ENCODE peak calls at places on chromosome 2, in seven cellular contexts. J, C, D, Z, K, E and S are unnamed samples. For H3K4me1, the result is how much of the 10 kb centered on the place peaks cover.

GRCh38 chr2:75140288-75140687 is 59.0 kb downstream of the TACR1 start:
- DNase-seq in J (no peak), C (no peak), D (no peak), Z (no peak), K (no peak), E (no peak), S (no peak)

GRCh38 chr2:189082576-189082975 is 97.0 kb downstream of the COL5A2 start:
- DNase-seq in J (no peak), C (no peak), D (no peak), Z (no peak), K (no peak), E (no peak), S (no peak)

GRCh38 chr2:196170681-196171247 is 614 bp downstream of the STK17B start:
- DNase-seq in J (peak), C (no peak), D (peak), Z (peak), K (no peak), E (no peak), S (no peak)

GRCh38 chr2:128233790-128234395 is 84.8 kb downstream of the HS6ST1 start:
- DNase-seq in J (no peak), C (no peak), D (no peak), Z (no peak), K (no peak), E (no peak), S (no peak)

GRCh38 chr2:140892429-140892828 is 1238.4 kb downstream of the LRP1B start:
- DNase-seq in J (no peak), C (no peak), D (no peak), Z (no peak), K (no peak), E (no peak), S (no peak)

GRCh38 chr2:216286616-216287231 is 85.6 kb downstream of the MARCHF4 start:
- DNase-seq in J (no peak), C (no peak), D (no peak), Z (no peak), K (no peak), E (peak), S (no peak)

GRCh38 chr2:238130696-238131628 is 7.5 kb upstream of the KLHL30 start:
- DNase-seq in J (no peak), C (no peak), D (no peak), Z (no peak), K (no peak), E (no peak), S (no peak)

GRCh38 chr2:190382851-190383250 is 25.3 kb upstream of the MFSD6 start:
- DNase-seq in J (peak), C (no peak), D (no peak), Z (no peak), K (no peak), E (peak), S (no peak)

GRCh38 chr2:221581986-221582385 is 9.9 kb upstream of the EPHA4 start:
- DNase-seq in J (no peak), C (no peak), D (no peak), Z (no peak), K (no peak), E (no peak), S (no peak)

GRCh38 chr2:105768961-105769452 is 24.3 kb downstream of the NCK2 start:
- DNase-seq in J (no peak), C (no peak), D (no peak), Z (no peak), K (no peak), E (no peak), S (no peak)

GRCh38 chr2:36626756-36627155 is 28.8 kb upstream of the FEZ2 start:
- DNase-seq in J (no peak), C (no peak), D (no peak), Z (no peak), K (no peak), E (no peak), S (no peak)

DNA sequence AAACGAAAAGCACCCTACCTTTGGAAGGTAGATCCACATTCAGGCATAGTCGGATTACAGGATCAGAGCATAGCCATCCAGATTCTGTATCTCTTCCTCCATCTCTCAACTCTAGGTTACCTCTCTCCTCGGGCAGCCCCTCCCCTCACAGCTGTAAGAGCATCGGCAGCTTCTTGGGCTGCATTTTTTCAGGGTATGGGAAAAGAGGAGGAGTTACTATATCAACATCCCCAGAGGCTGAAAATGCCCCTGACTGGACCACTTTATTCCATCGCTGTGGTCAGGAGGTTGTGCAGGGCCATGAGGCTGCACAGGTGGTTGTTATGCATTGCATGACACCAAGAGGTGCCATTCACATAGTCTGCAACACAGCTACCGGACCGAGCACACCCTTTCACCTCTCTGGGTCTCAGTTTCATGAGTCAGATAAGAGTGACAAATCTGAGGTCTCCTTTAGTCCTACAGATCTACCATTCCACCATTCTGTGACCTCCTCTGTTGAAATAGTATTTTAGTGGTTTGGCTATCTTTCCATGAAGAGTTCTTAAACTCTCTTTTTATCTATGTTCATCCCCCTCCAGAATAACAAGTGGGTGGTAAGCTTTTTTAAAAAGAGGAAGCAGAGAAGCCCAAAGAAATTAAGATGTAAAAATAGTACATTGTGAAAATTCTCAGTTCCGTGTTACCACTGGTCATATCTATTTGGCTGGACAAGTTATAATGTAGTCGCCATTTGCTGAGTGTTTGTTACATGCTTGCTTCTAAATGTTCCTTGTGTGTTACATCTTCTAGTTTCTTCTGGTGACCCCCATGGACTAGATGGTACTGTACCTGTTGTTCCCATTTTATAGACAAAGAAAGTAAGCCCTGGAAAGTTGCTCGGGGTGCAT is 56.6 kb upstream of the SLC1A4 start:
- DNase-seq in J (no peak), C (no peak), D (no peak), Z (no peak), K (no peak), E (no peak), S (no peak)
- TF ChIP-seq POLR2A in J (no peak), C (no peak), D (no peak), Z (no peak), K (no peak), E (no peak), S (no peak)

GRCh38 chr2:85889648-85890281 is 975 bp upstream of the ST3GAL5 start:
- DNase-seq in J (no peak), C (peak), D (no peak), Z (peak), K (no peak), E (no peak), S (peak)
- H3K4me1 ChIP-seq in J (under half), C (under half), D (half or more), Z (under half), K (under half), E (under half), S (half or more)

DNA sequence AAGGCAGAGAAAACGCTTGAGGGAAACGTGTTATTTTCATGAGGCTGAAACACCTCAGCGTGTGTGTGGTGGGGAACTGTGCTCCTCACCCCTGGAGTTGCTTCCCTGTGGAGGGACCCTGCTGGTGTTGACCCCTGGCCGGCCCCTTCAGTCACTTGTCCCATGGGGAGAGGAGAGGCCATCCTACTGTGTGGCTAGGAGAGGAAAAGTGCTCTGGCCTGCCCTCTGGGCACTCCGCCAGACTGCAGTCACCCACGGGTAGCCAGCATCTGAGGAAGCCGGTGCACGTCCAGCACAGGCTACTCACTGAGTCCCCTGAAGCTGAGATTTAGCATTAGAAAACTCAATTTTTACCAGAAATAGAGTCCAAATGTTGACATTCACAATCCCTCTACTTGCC is 211.5 kb upstream of the RAB6C start:
- DNase-seq in J (no peak), C (no peak), D (no peak), Z (no peak), K (no peak), E (no peak), S (no peak)
- TF ChIP-seq EP300 in J (no peak), C (no peak), D (no peak), Z (no peak), K (no peak), E (no peak), S (no peak)

GRCh38 chr2:159518321-159519005 is 97.9 kb downstream of the BAZ2B start:
- DNase-seq in J (no peak), C (no peak), D (no peak), Z (no peak), K (no peak), E (no peak), S (no peak)

GRCh38 chr2:159513745-159514144 is 102.6 kb downstream of the BAZ2B start:
- DNase-seq in J (no peak), C (no peak), D (no peak), Z (no peak), K (no peak), E (no peak), S (no peak)

GRCh38 chr2:159515482-159515881 is 100.9 kb downstream of the BAZ2B start:
- DNase-seq in J (no peak), C (no peak), D (no peak), Z (no peak), K (no peak), E (no peak), S (no peak)

GRCh38 chr2:159521272-159521671 is 95.1 kb downstream of the BAZ2B start:
- DNase-seq in J (no peak), C (no peak), D (no peak), Z (no peak), K (no peak), E (no peak), S (no peak)

DNA sequence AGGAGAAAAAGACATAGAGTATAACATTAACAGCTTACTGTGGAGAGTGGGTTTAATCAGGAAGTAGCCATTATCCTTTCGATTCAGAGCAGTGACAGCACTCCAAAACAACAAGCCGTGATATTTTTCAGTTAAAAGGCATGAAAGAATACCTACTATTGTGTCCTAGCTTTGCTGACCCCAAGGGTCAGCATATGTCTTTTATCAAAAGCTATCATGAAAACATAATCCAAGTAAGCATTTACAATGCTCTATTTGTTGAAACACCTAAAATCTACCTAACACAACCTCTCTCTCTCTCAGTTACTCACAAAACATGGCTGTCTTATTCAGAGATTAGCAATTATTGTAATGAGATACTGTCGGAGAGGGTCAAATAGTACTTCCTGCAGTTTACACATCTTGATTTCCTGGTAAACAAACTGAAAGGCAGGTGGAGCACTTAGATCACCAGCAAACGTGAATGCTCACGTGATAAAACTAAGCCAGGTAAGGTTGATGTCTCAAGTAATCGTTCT is 100.0 kb downstream of the BAZ2B start:
- DNase-seq in J (peak), C (no peak), D (no peak), Z (peak), K (no peak), E (no peak), S (no peak)
- TF ChIP-seq POLR2A in J (no peak), C (no peak), D (no peak), Z (peak), K (no peak), E (no peak), S (no peak)

GRCh38 chr2:55848096-55848495 is 75.5 kb downstream of the EFEMP1 start:
- DNase-seq in J (no peak), C (no peak), D (no peak), Z (no peak), K (no peak), E (no peak), S (no peak)
- H3K4me1 ChIP-seq in J (under half), C (under half), D (under half), Z (under half), K (under half), E (under half), S (under half)

GRCh38 chr2:166032361-166032760 is 78.8 kb upstream of the TTC21B start:
- DNase-seq in J (no peak), C (no peak), D (no peak), Z (no peak), K (no peak), E (no peak), S (no peak)
- TF ChIP-seq EP300 in J (no peak), C (no peak), D (no peak), Z (no peak), K (no peak), E (no peak), S (no peak)

GRCh38 chr2:96164459-96165184 is 19.4 kb upstream of the DUSP2 start:
- DNase-seq in J (no peak), C (no peak), D (no peak), Z (peak), K (no peak), E (no peak), S (no peak)
- TF ChIP-seq POLR2A in J (no peak), C (no peak), D (no peak), Z (no peak), K (no peak), E (no peak), S (no peak)

DNA sequence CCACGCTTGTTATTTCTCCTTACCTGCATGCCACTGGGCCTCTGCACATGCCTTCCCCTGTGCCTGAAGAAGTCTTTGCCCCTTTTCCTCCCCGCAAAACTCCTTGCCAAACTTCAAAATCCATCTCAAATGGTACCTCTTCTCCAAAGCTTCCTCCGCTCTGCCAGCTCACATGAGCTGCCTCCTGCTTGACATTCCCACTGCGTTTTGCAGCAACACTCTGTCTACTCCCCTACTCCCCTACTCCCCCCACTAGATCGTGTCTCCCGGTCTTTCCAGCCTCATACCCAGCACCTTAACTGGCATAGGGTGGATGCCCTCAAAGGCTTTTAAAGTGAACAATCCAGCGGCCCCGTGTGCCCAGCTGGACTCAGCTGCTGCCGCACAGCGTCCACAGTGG is 65.8 kb downstream of the TNS1 start:
- DNase-seq in J (no peak), C (no peak), D (no peak), Z (no peak), K (no peak), E (no peak), S (no peak)
- H3K4me1 ChIP-seq in J (half or more), C (half or more), D (half or more), Z (half or more), K (under half), E (under half), S (half or more)

GRCh38 chr2:133553838-133554408 is 14.3 kb downstream of the NCKAP5 start:
- DNase-seq in J (no peak), C (no peak), D (no peak), Z (no peak), K (no peak), E (no peak), S (no peak)
- TF ChIP-seq EP300 in J (no peak), C (no peak), D (no peak), Z (no peak), K (no peak), E (no peak), S (no peak)

DNA sequence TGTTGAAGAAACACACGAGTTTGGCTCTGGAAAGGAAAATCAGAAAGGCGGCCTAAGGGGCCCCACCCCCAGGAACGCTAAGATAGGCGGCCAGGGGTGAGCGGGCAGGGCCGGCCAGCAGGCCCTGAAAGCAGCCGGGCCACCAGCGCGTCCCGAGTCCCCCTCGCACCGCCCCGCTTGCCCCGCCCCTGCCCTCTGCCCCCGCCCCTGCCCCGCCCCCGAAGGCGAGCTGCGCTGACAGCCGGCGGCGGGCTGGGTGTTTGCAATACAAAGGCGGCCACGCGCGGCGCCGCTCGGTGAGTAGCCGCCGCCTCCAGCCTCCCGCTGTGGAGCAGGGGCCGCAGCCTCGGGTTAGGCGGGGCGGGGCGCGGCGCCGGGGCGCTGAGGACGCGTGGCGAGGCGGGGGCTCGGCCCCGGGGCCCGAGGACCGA is at the start of gene LPIN1:
- DNase-seq in J (peak), C (peak), D (peak), Z (peak), K (peak), E (peak), S (peak)
- TF ChIP-seq POLR2A in J (peak), C (peak), D (no peak), Z (peak), K (no peak), E (no peak), S (peak)